ENCODE peak calls at places on chromosomes 2 and 18, in five cellular contexts. One of them, this sample, is unnamed.

GRCh38 chr2:218622606-218623238 is 15.0 kb downstream of the PLCD4 start:
- DNase-seq in lung: no peak
- DNase-seq in HCT116: no peak
- DNase-seq in gastrocnemius medialis: no peak
- DNase-seq in spleen: no peak
- DNase-seq in this sample: no peak

GRCh38 chr18:51637881-51638280 is 440.4 kb upstream of the MEX3C start:
- DNase-seq in lung: no peak
- DNase-seq in gastrocnemius medialis: no peak
- DNase-seq in HCT116: no peak
- DNase-seq in spleen: no peak
- DNase-seq in this sample: no peak

GRCh38 chr2:145186303-145186702 is 666.4 kb upstream of the ZEB2 start:
- DNase-seq in lung: no peak
- DNase-seq in HCT116: no peak
- DNase-seq in spleen: no peak
- DNase-seq in gastrocnemius medialis: peak
- DNase-seq in this sample: no peak

GRCh38 chr2:27964067-27964466 is 73.5 kb downstream of the BABAM2 start:
- DNase-seq in spleen: no peak
- DNase-seq in gastrocnemius medialis: no peak
- DNase-seq in lung: no peak
- DNase-seq in HCT116: no peak
- DNase-seq in this sample: no peak

GRCh38 chr2:237322564-237322963 is 91.4 kb downstream of the COL6A3 start:
- DNase-seq in lung: no peak
- DNase-seq in HCT116: peak
- DNase-seq in gastrocnemius medialis: no peak
- DNase-seq in spleen: no peak
- DNase-seq in this sample: no peak

GRCh38 chr2:220855296-220855695 is 716.8 kb downstream of the EPHA4 start:
- DNase-seq in spleen: no peak
- DNase-seq in gastrocnemius medialis: no peak
- DNase-seq in lung: no peak
- DNase-seq in HCT116: no peak
- DNase-seq in this sample: no peak

GRCh38 chr2:156845806-156846558 is 409.8 kb downstream of the GPD2 start:
- DNase-seq in HCT116: no peak
- DNase-seq in spleen: no peak
- DNase-seq in gastrocnemius medialis: no peak
- DNase-seq in lung: no peak
- DNase-seq in this sample: no peak

GRCh38 chr18:48308027-48308635 is 101.1 kb downstream of the ZBTB7C start:
- DNase-seq in gastrocnemius medialis: no peak
- DNase-seq in spleen: peak
- DNase-seq in lung: no peak
- DNase-seq in HCT116: peak
- DNase-seq in this sample: no peak

GRCh38 chr2:145066795-145067194 is 546.9 kb upstream of the ZEB2 start:
- DNase-seq in lung: no peak
- DNase-seq in HCT116: no peak
- DNase-seq in gastrocnemius medialis: peak
- DNase-seq in spleen: no peak
- DNase-seq in this sample: no peak

GRCh38 chr2:183078163-183078466 is 432 bp upstream of the DUSP19 start:
- DNase-seq in spleen: peak
- DNase-seq in lung: peak
- DNase-seq in gastrocnemius medialis: no peak
- DNase-seq in HCT116: no peak
- DNase-seq in this sample: no peak

GRCh38 chr2:176753205-176753604 is 459.4 kb upstream of the HNRNPA3 start:
- DNase-seq in lung: no peak
- DNase-seq in gastrocnemius medialis: no peak
- DNase-seq in spleen: no peak
- DNase-seq in HCT116: no peak
- DNase-seq in this sample: no peak

GRCh38 chr2:75787532-75788132 is 76.9 kb upstream of the GCFC2 start:
- DNase-seq in gastrocnemius medialis: no peak
- DNase-seq in lung: no peak
- DNase-seq in HCT116: peak
- DNase-seq in spleen: no peak
- DNase-seq in this sample: no peak

GRCh38 chr2:190835303-190835930 is 45.2 kb upstream of the GLS start:
- DNase-seq in lung: no peak
- DNase-seq in spleen: no peak
- DNase-seq in HCT116: no peak
- DNase-seq in gastrocnemius medialis: peak
- DNase-seq in this sample: peak

GRCh38 chr18:55500316-55501086 is 87.5 kb downstream of the TCF4 start:
- DNase-seq in lung: no peak
- DNase-seq in gastrocnemius medialis: no peak
- DNase-seq in HCT116: no peak
- DNase-seq in spleen: no peak
- DNase-seq in this sample: no peak

GRCh38 chr2:160630801-160631590 is 137.4 kb upstream of the RBMS1 start:
- DNase-seq in spleen: no peak
- DNase-seq in lung: no peak
- DNase-seq in gastrocnemius medialis: no peak
- DNase-seq in HCT116: no peak
- DNase-seq in this sample: no peak

GRCh38 chr2:209451209-209451822 is 27.5 kb downstream of the MAP2 start:
- DNase-seq in HCT116: no peak
- DNase-seq in spleen: no peak
- DNase-seq in lung: no peak
- DNase-seq in gastrocnemius medialis: no peak
- DNase-seq in this sample: no peak

GRCh38 chr18:46261799-46262198 is 157.6 kb downstream of the HAUS1 start:
- DNase-seq in spleen: no peak
- DNase-seq in lung: no peak
- DNase-seq in HCT116: no peak
- DNase-seq in gastrocnemius medialis: no peak
- DNase-seq in this sample: no peak

GRCh38 chr2:86284987-86285386 is 52.4 kb downstream of the REEP1 start:
- DNase-seq in gastrocnemius medialis: no peak
- DNase-seq in HCT116: no peak
- DNase-seq in lung: no peak
- DNase-seq in spleen: no peak
- DNase-seq in this sample: no peak

GRCh38 chr2:2547451-2547850 is 216.4 kb upstream of the MYT1L start:
- DNase-seq in spleen: no peak
- DNase-seq in gastrocnemius medialis: no peak
- DNase-seq in HCT116: no peak
- DNase-seq in lung: no peak
- DNase-seq in this sample: no peak

GRCh38 chr2:241062342-241063092 is 39.6 kb downstream of the MTERF4 start:
- DNase-seq in lung: peak
- DNase-seq in gastrocnemius medialis: no peak
- DNase-seq in HCT116: no peak
- DNase-seq in spleen: no peak
- DNase-seq in this sample: no peak

GRCh38 chr2:224196789-224197188 is 157.7 kb upstream of the SERPINE2 start:
- DNase-seq in lung: no peak
- DNase-seq in gastrocnemius medialis: no peak
- DNase-seq in spleen: no peak
- DNase-seq in HCT116: no peak
- DNase-seq in this sample: no peak

DNA sequence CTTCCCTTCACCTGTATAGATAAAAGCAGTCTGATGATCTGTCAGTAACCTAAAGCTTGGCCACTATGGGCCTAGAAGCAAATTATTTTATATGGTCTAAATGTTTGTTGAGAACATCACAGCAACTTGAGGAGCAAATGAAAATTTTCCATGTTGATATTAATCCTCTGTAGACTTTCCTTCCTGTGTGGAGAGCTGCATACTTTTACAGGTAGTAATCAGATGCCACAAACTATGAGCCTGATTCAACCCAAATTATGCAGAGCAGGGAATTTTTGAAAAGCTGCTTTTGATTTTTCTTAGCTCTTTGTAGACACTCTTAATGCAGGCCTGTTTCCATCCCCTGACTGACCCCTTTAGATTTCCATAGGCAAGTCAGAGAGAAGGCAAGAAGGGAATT is 17.3 kb downstream of the PAX3 start:
- DNase-seq in lung: no peak
- DNase-seq in spleen: no peak
- DNase-seq in gastrocnemius medialis: no peak
- DNase-seq in HCT116: no peak
- DNase-seq in this sample: no peak
- TF ChIP-seq CTCF in lung: no peak
- TF ChIP-seq CTCF in spleen: no peak
- TF ChIP-seq CTCF in gastrocnemius medialis: no peak
- TF ChIP-seq CTCF in HCT116: no peak
- TF ChIP-seq CTCF in this sample: no peak

DNA sequence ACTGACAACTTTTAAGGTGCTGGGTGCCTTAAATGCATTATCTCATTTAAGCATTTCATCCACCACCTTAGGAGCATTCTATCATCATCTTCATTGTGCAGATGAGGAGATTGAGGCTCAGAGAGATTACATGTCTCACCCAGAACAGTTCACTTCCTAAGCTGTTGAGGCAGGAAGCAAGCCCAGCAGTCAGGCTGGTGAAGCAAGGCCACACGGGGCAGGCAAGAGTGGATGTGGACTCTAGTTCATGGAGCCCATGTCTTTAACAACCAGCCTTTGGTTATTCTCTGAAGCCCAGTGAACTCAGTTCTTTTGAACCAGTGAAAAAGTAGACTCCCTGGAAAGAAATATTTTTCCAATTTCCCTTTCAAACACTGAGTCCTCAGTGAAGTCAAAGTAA is 294.8 kb upstream of the MGAT5 start:
- DNase-seq in spleen: no peak
- DNase-seq in lung: no peak
- DNase-seq in HCT116: no peak
- DNase-seq in gastrocnemius medialis: no peak
- DNase-seq in this sample: no peak
- TF ChIP-seq CTCF in spleen: no peak
- TF ChIP-seq CTCF in lung: no peak
- TF ChIP-seq CTCF in HCT116: peak
- TF ChIP-seq CTCF in gastrocnemius medialis: no peak
- TF ChIP-seq CTCF in this sample: no peak

DNA sequence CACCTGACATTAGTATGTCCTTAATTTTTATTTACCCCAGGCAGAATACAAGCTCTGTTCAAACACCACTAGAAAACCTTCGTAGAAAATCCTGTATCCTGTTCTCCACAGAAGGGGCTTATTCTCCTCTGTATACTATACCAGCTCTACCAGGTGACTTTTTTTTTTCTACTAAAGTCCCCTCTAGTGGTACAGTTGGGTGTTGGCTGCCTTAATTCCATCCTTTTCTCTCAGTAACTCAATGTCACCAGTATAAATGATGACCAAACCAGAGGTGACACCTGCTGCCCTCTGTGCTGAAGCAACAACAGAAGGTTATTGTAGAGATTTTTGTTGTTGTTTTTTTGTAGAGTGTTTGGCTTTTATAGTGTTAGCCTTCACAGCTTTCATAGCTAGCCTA is 1322.0 kb downstream of the LRP1B start:
- DNase-seq in gastrocnemius medialis: no peak
- DNase-seq in spleen: no peak
- DNase-seq in HCT116: peak
- DNase-seq in lung: no peak
- DNase-seq in this sample: no peak
- TF ChIP-seq CTCF in gastrocnemius medialis: no peak
- TF ChIP-seq CTCF in spleen: no peak
- TF ChIP-seq CTCF in HCT116: peak
- TF ChIP-seq CTCF in lung: no peak
- TF ChIP-seq CTCF in this sample: no peak

DNA sequence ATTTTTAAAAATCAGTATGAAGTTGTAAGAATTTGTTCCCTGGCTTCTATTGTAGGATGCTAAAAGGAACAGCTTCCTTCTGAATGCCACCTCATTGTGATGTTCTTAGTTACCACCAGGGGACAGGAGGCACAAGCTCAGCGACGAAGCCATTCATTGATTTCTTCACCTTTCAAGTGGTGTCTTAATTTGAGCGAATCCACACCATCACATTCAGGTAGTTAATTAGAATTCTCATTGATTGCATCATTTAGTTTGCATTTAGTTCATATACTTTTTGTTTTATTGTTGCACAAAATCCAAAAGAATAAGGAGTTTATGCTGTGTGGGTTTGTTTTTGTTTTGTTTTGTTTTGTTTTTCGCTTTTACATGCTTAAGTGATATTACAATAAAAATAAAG is 23.1 kb downstream of the CYP27C1 start:
- DNase-seq in HCT116: peak
- DNase-seq in spleen: no peak
- DNase-seq in gastrocnemius medialis: no peak
- DNase-seq in lung: no peak
- DNase-seq in this sample: no peak
- TF ChIP-seq CTCF in HCT116: peak
- TF ChIP-seq CTCF in spleen: peak
- TF ChIP-seq CTCF in gastrocnemius medialis: no peak
- TF ChIP-seq CTCF in lung: no peak
- TF ChIP-seq CTCF in this sample: no peak

GRCh38 chr2:84492571-84492970 is 23.7 kb upstream of the DNAH6 start:
- DNase-seq in spleen: no peak
- DNase-seq in gastrocnemius medialis: no peak
- DNase-seq in HCT116: no peak
- DNase-seq in lung: no peak
- DNase-seq in this sample: no peak
- TF ChIP-seq CTCF in spleen: no peak
- TF ChIP-seq CTCF in gastrocnemius medialis: no peak
- TF ChIP-seq CTCF in HCT116: no peak
- TF ChIP-seq CTCF in lung: no peak
- TF ChIP-seq CTCF in this sample: no peak

GRCh38 chr2:134365356-134365755 is 111.5 kb downstream of the MGAT5 start:
- DNase-seq in gastrocnemius medialis: no peak
- DNase-seq in spleen: no peak
- DNase-seq in lung: no peak
- DNase-seq in HCT116: peak
- DNase-seq in this sample: no peak
- TF ChIP-seq CTCF in gastrocnemius medialis: no peak
- TF ChIP-seq CTCF in spleen: no peak
- TF ChIP-seq CTCF in lung: no peak
- TF ChIP-seq CTCF in HCT116: peak
- TF ChIP-seq CTCF in this sample: no peak

GRCh38 chr2:113236367-113237159 is 42.2 kb downstream of the PAX8 start:
- DNase-seq in lung: peak
- DNase-seq in gastrocnemius medialis: peak
- DNase-seq in HCT116: no peak
- DNase-seq in spleen: no peak
- DNase-seq in this sample: no peak

GRCh38 chr2:113242318-113242717 is 36.4 kb downstream of the PAX8 start:
- DNase-seq in lung: no peak
- DNase-seq in spleen: no peak
- DNase-seq in HCT116: no peak
- DNase-seq in gastrocnemius medialis: no peak
- DNase-seq in this sample: no peak

GRCh38 chr2:113237604-113238003 is 41.1 kb downstream of the PAX8 start:
- DNase-seq in gastrocnemius medialis: no peak
- DNase-seq in HCT116: no peak
- DNase-seq in spleen: no peak
- DNase-seq in lung: no peak
- DNase-seq in this sample: no peak

GRCh38 chr2:113240915-113241911 is 37.5 kb downstream of the PAX8 start:
- DNase-seq in spleen: no peak
- DNase-seq in lung: peak
- DNase-seq in gastrocnemius medialis: peak
- DNase-seq in HCT116: peak
- DNase-seq in this sample: peak

GRCh38 chr2:113240150-113240914 is 38.4 kb downstream of the PAX8 start:
- DNase-seq in gastrocnemius medialis: peak
- DNase-seq in HCT116: peak
- DNase-seq in lung: peak
- DNase-seq in spleen: peak
- DNase-seq in this sample: peak
- TF ChIP-seq CTCF in gastrocnemius medialis: no peak
- TF ChIP-seq CTCF in HCT116: no peak
- TF ChIP-seq CTCF in lung: no peak
- TF ChIP-seq CTCF in spleen: no peak
- TF ChIP-seq CTCF in this sample: no peak